ENCODE peak calls at places on chromosomes 12 and 14, in six cellular contexts. Y, Q, E, N, K and B are unnamed samples. For H3K27me3 and H3K4me1, the result is how much of the 10 kb centered on the place peaks cover.

GRCh38 chr12:58592817-58593216 is 327.5 kb downstream of the LRIG3 start:
- DNase-seq in E (no peak), Y (no peak), K (no peak), N (no peak), Q (no peak), B (no peak)

GRCh38 chr14:20632831-20633771 is 8.4 kb downstream of the OR6S1 start:
- DNase-seq in N (no peak), Y (peak), E (no peak), K (no peak), Q (peak), B (no peak)

GRCh38 chr14:75960219-75960618 is 21.6 kb downstream of the TGFB3 start:
- DNase-seq in K (no peak), Q (no peak), Y (no peak), E (no peak), N (no peak), B (no peak)

GRCh38 chr12:131589966-131590365 is 120.9 kb upstream of the SFSWAP start:
- DNase-seq in E (no peak), K (no peak), Y (no peak), Q (no peak), N (no peak), B (no peak)

GRCh38 chr12:4355843-4356327 is 23.6 kb downstream of the FGF23 start:
- DNase-seq in K (no peak), Y (peak), Q (peak), E (no peak), N (peak), B (no peak)

GRCh38 chr12:49294086-49294803 is 702 bp upstream of the PRPH start:
- DNase-seq in K (no peak), Q (no peak), E (no peak), N (no peak), Y (no peak), B (no peak)

GRCh38 chr12:128570191-128571065 is 253.3 kb downstream of the SLC15A4 start:
- DNase-seq in Q (no peak), N (no peak), Y (peak), K (no peak), E (no peak), B (no peak)

GRCh38 chr12:93336344-93336743 is 41.4 kb upstream of the NUDT4 start:
- DNase-seq in E (no peak), K (no peak), Y (no peak), Q (no peak), N (no peak), B (no peak)

GRCh38 chr14:40899435-40899834 is 707.2 kb upstream of the LRFN5 start:
- DNase-seq in K (no peak), E (no peak), Y (no peak), N (no peak), Q (no peak), B (no peak)

GRCh38 chr14:34231626-34232025 is 230.4 kb downstream of the SPTSSA start:
- DNase-seq in E (no peak), N (peak), Q (no peak), Y (no peak), K (no peak), B (no peak)

GRCh38 chr12:46484396-46485061 is 112.0 kb upstream of the SLC38A2 start:
- DNase-seq in Y (no peak), K (no peak), E (no peak), Q (no peak), N (no peak), B (no peak)

GRCh38 chr12:21814814-21815213 is 40.3 kb upstream of the KCNJ8 start:
- DNase-seq in Y (no peak), N (peak), E (no peak), K (no peak), Q (no peak), B (no peak)

GRCh38 chr12:17016116-17016864 is 410.3 kb upstream of the LMO3 start:
- DNase-seq in Q (no peak), Y (no peak), N (no peak), K (no peak), E (no peak), B (no peak)

GRCh38 chr14:95943699-95944098 is 67.1 kb downstream of the TUNAR start:
- DNase-seq in E (no peak), N (no peak), Y (no peak), Q (no peak), K (no peak), B (no peak)

GRCh38 chr12:75389061-75389460 is 1.8 kb upstream of the GLIPR1L2 start:
- DNase-seq in E (no peak), Q (peak), N (no peak), K (no peak), Y (no peak), B (no peak)

GRCh38 chr14:103259184-103259583 is 74.9 kb upstream of the EIF5 start:
- DNase-seq in Q (no peak), N (no peak), E (no peak), K (no peak), Y (no peak), B (no peak)

GRCh38 chr14:76502638-76503037 is 126.7 kb downstream of the ESRRB start:
- DNase-seq in E (no peak), K (no peak), Q (no peak), Y (no peak), N (no peak), B (no peak)

GRCh38 chr12:53965251-53966069 is 7.5 kb upstream of the HOXC11 start:
- DNase-seq in Q (no peak), K (no peak), N (no peak), Y (no peak), E (no peak), B (no peak)

DNA sequence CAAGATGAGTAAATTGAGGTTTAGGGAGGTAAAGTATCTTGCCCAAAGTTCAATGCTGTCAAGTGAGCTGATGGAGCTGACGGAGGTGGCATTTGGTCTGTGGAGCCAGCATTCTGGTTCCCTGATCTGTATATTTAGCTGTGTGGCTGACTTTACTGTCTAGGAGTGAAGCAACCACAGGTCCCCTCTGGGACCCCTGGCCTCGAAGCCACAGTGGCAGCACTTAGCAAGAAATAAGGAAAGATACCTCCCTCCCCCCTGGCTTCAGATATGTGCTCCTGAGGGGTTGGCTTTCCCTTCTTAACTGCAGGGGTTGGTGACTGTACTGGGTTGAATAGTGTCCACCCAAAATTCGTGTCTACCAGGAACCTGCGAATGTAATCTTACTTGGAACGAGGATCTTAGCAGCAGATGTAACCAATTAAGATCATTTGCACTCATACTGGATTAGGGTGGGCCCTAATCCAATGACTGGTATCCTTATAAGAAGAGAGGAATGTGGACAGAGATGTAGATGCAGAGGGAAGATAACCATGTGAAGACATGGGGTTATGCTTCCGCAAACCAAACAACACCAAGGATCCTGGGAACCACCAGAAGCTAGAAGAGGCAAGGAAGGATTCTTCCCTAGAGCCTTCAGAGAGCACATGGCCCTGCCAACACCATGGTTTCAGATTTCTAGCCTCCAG is 2.0 kb upstream of the ACVR1B start:
- DNase-seq in N (no peak), E (no peak), Q (no peak), K (no peak), Y (no peak), B (no peak)
- H3K27me3 ChIP-seq in N (under half), E (under half), Q (under half), K (under half), Y (under half), B (under half)

GRCh38 chr14:94751956-94752355 is 18.0 kb downstream of the GSC start:
- DNase-seq in E (no peak), Q (no peak), Y (no peak), N (no peak), K (no peak), B (no peak)

GRCh38 chr14:94751321-94751720 is 18.6 kb downstream of the GSC start:
- DNase-seq in Y (no peak), Q (no peak), K (no peak), N (no peak), E (no peak), B (no peak)

GRCh38 chr14:94750371-94750770 is 19.5 kb downstream of the GSC start:
- DNase-seq in Q (no peak), Y (no peak), K (no peak), E (no peak), N (no peak), B (no peak)

GRCh38 chr14:94748667-94749347 is 21.1 kb downstream of the GSC start:
- DNase-seq in E (no peak), Q (no peak), K (no peak), N (no peak), Y (no peak), B (no peak)

GRCh38 chr14:94746131-94746530 is 23.8 kb downstream of the GSC start:
- DNase-seq in Y (no peak), E (no peak), N (no peak), K (no peak), Q (no peak), B (no peak)
- H3K4me1 ChIP-seq in Y (under half), E (under half), N (under half), K (under half), Q (under half), B (under half)

GRCh38 chr12:64522316-64522715 is 70.4 kb downstream of the TBK1 start:
- DNase-seq in N (no peak), E (no peak), Q (no peak), Y (no peak), K (no peak), B (no peak)

GRCh38 chr12:64521838-64522237 is 69.9 kb downstream of the TBK1 start:
- DNase-seq in K (no peak), E (no peak), Q (no peak), Y (no peak), N (no peak), B (no peak)

GRCh38 chr12:64514456-64514855 is 62.5 kb downstream of the TBK1 start:
- DNase-seq in Q (no peak), E (no peak), Y (no peak), K (no peak), N (no peak), B (no peak)

GRCh38 chr12:64522807-64523206 is 70.9 kb downstream of the TBK1 start:
- DNase-seq in K (no peak), N (no peak), Q (no peak), E (no peak), Y (no peak), B (no peak)

DNA sequence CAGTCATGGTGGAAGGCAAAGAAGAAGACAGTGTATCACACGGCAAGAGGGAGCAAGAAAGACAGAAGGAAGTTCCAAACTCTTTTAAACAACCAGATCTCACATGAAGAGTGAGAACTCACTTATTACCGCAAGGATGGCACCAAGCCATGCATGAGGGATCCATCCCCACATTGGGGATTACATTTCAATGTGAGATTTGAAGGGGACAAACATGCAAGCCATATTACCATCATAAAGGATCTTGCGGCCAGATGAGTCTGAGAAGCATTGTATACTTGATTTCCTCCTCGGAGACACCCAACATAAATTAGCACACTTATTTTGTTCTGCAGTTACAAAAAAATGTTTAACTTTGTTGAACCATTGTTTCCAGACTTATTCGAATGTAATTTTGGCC is 66.5 kb downstream of the TBK1 start:
- DNase-seq in N (no peak), E (no peak), K (no peak), Y (no peak), Q (no peak), B (no peak)
- H3K27me3 ChIP-seq in N (under half), E (under half), K (under half), Y (under half), Q (under half), B (under half)

DNA sequence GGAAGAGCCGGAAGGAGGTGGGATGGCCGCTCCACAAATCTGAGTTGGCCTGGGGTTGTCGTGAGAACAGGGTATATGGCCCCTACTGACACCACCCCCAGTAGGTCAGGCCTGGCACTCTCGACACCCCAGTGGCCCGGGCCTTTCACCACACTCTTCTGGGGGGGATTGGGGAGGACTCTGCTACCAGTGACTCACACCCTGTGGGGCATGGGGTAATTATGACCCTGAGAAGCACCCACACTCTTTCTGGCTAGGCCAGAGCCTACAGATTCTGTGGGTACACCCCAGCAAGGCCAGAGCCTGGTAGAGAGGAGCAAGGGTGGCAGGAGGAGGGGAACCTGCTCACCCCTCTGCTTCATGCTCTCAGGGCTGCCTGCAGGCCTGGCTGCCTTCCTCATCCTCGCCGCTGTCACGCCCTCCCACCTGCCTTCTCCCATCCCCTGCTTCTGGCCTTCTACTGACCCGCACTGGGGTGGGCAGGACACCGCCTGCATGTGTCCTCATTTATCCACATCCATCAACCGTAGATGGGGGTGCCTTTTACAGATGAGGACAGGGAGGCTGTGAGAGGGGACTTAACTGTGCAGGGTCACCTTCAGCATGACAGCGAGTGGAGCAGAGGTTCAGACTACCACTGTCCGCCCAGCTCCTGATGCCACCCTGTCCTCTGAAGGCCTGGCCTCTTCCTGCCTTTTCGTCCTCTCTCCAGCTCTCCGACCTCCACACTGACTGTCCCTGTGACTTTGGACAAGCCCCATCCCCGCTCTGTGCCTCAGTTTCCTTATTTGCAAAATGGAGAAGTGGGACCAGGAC is 18.4 kb downstream of the ASB2 start:
- DNase-seq in K (no peak), N (no peak), Y (no peak), Q (no peak), E (no peak), B (no peak)
- H3K4me1 ChIP-seq in K (half or more), N (under half), Y (half or more), Q (under half), E (under half), B (half or more)

DNA sequence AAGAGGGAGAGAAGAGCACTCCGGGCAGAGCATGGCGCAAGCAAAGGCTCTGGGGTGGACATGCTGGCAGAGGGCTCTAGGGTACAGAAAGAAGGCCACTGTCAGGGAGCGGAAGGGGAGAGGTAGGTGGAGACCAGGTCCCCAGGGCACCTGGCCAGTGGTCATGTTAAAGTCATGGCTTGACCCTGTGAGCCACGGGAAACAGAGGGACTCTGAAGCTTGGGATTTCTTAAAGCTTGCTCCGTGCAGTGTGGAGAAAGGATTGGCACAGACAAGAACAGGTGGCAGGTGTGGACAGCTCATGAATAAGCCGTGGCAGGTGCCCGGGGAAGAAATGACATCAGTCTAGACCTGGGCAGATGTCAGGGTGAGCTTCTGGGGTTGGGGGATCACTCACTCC is 413.8 kb downstream of the BCL11B start:
- DNase-seq in Q (no peak), N (no peak), K (no peak), E (no peak), Y (no peak), B (no peak)
- H3K27me3 ChIP-seq in Q (under half), N (under half), K (under half), E (under half), Y (under half), B (under half)

GRCh38 chr12:32891526-32891925 is 5.1 kb downstream of the PKP2 start:
- DNase-seq in N (no peak), K (no peak), Q (no peak), E (no peak), Y (no peak), B (no peak)

GRCh38 chr12:32893008-32893407 is 3.6 kb downstream of the PKP2 start:
- DNase-seq in E (no peak), Y (no peak), K (no peak), Q (no peak), N (no peak), B (no peak)

GRCh38 chr12:32894566-32894965 is 2.0 kb downstream of the PKP2 start:
- DNase-seq in Q (no peak), Y (no peak), K (no peak), N (no peak), E (no peak), B (no peak)

GRCh38 chr12:32893458-32893857 is 3.1 kb downstream of the PKP2 start:
- DNase-seq in N (no peak), Q (no peak), Y (no peak), E (no peak), K (no peak), B (no peak)

DNA sequence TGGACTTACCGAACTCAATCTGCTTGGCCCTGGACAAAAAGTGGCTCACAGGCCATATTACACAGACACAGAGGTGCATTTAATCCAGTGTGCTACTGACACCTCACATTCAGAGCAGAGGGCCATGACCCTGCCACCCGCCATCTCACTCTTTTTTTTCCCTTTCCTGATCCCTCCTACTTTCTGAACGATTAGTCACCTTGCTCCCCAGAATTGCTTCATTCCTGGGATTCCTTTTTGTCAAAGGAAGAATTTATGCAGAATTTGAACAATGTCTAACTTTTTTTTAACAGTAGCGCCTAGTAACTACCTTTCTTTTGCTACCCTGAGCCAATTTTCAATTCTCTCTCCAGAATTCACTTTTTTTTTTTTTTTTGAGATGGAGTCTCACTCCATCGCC is 4.6 kb downstream of the PKP2 start:
- DNase-seq in E (no peak), N (no peak), K (no peak), Y (no peak), Q (peak), B (no peak)
- H3K4me1 ChIP-seq in E (under half), N (under half), K (under half), Y (under half), Q (under half), B (under half)

GRCh38 chr12:114451657-114452056 is 45.7 kb upstream of the TBX5 start:
- DNase-seq in Y (no peak), E (no peak), N (no peak), K (no peak), Q (no peak), B (no peak)
- H3K27me3 ChIP-seq in Y (under half), E (under half), N (under half), K (under half), Q (under half), B (under half)

DNA sequence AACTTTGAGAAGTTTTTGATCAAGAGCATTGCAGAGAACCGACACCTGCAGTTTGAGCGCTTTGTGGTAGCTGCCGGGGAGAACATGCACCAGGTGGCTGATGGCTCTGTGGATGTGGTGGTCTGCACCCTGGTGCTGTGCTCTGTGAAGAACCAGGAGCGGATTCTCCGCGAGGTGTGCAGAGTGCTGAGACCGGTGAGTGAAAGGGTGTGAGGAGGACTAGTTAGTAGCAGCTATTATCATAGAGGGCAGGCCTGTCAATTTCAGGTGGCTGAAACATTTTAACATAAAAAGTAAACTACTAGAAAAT is 27.0 kb upstream of the HIGD1C start:
- DNase-seq in N (no peak), Q (no peak), K (no peak), E (no peak), Y (peak), B (no peak)
- H3K4me1 ChIP-seq in N (under half), Q (under half), K (under half), E (under half), Y (under half), B (under half)